ENCODE peak calls at places on chromosomes 12 and 14, in four cellular contexts. W, C, N and X are unnamed samples.
A peak's percentile ranks its signal among the peaks of the same experiment; 100 is the strongest.

GRCh38 chr12:19183121-19183838 is 53.7 kb downstream of the PLEKHA5 start:
- DNase-seq in W (no peak), C (no peak), N (no peak), X (no peak)

GRCh38 chr14:36702484-36702883 is 40.8 kb downstream of the PAX9 start:
- DNase-seq in W (no peak), C (no peak), N (no peak), X (no peak)

GRCh38 chr12:117231750-117232149 is 41.5 kb upstream of the FBXO21 start:
- DNase-seq in W (no peak), C (no peak), N (no peak), X (no peak)

GRCh38 chr12:7666595-7666994 is 887 bp upstream of the APOBEC1 start:
- DNase-seq in W (peak; percentile 56), C (no peak), N (no peak), X (no peak)

GRCh38 chr12:43277630-43278267 is 274.3 kb downstream of the ADAMTS20 start:
- DNase-seq in W (no peak), C (no peak), N (no peak), X (no peak)

GRCh38 chr12:54385251-54385914 is 850 bp upstream of the ZNF385A start:
- DNase-seq in W (no peak), C (no peak), N (no peak), X (no peak)

GRCh38 chr14:97177016-97177415 is 379.8 kb downstream of the VRK1 start:
- DNase-seq in W (no peak), C (no peak), N (no peak), X (no peak)

GRCh38 chr14:99726538-99727095 is 42.5 kb downstream of the CYP46A1 start:
- DNase-seq in W (peak; percentile 37), C (no peak), N (no peak), X (peak; percentile 7)

GRCh38 chr12:65495233-65495632 is 216.8 kb downstream of the MSRB3 start:
- DNase-seq in W (no peak), C (no peak), N (no peak), X (no peak)

GRCh38 chr12:46661161-46661845 is 164.5 kb downstream of the SLC38A4 start:
- DNase-seq in W (no peak), C (no peak), N (no peak), X (peak; percentile 42)

GRCh38 chr12:31740618-31741017 is 11.8 kb upstream of the AMN1 start:
- DNase-seq in W (no peak), C (no peak), N (no peak), X (no peak)

GRCh38 chr12:21585485-21585884 is 19.2 kb downstream of the GYS2 start:
- DNase-seq in W (no peak), C (no peak), N (no peak), X (no peak)

GRCh38 chr12:99605-100004 is 33.0 kb downstream of the IQSEC3 start:
- DNase-seq in W (no peak), C (no peak), N (no peak), X (no peak)

GRCh38 chr12:122190842-122191668 is 8.1 kb downstream of the LRRC43 start:
- DNase-seq in W (peak; percentile 89), C (no peak), N (no peak), X (peak; percentile 28)

GRCh38 chr12:111454311-111454710 is 48.6 kb downstream of the SH2B3 start:
- DNase-seq in W (no peak), C (no peak), N (no peak), X (no peak)

GRCh38 chr12:113918306-113918705 is 47.8 kb downstream of the RBM19 start:
- DNase-seq in W (no peak), C (no peak), N (no peak), X (no peak)

GRCh38 chr12:100741084-100741711 is 53.4 kb upstream of the ANO4 start:
- DNase-seq in W (peak; percentile 52), C (no peak), N (no peak), X (no peak)

GRCh38 chr14:70702154-70702553 is 60.4 kb downstream of the TTC9 start:
- DNase-seq in W (no peak), C (no peak), N (no peak), X (no peak)

GRCh38 chr14:50025776-50026175 is 90.6 kb downstream of the VCPKMT start:
- DNase-seq in W (no peak), C (no peak), N (peak; percentile 31), X (no peak)

GRCh38 chr12:132872975-132873421 is 14.4 kb downstream of the CHFR start:
- DNase-seq in W (peak; percentile 57), C (no peak), N (no peak), X (no peak)

GRCh38 chr12:107783406-107784376 is 9.2 kb downstream of the ASCL4 start:
- DNase-seq in W (no peak), C (no peak), N (no peak), X (no peak)

GRCh38 chr14:71586131-71586893 is 345.9 kb upstream of the RGS6 start:
- DNase-seq in W (no peak), C (no peak), N (peak; percentile 45), X (peak; percentile 25)

GRCh38 chr14:36478782-36479181 is 41.2 kb downstream of the NKX2-1 start:
- DNase-seq in W (no peak), C (no peak), N (no peak), X (no peak)

GRCh38 chr14:103869406-103870143 is 22.2 kb upstream of the PPP1R13B start:
- DNase-seq in W (no peak), C (no peak), N (no peak), X (no peak)

GRCh38 chr12:105214670-105215375 is 21.2 kb downstream of the APPL2 start:
- DNase-seq in W (peak; percentile 93), C (no peak), N (no peak), X (no peak)

GRCh38 chr14:72546359-72547035 is 347.4 kb downstream of the DPF3 start:
- DNase-seq in W (no peak), C (no peak), N (no peak), X (no peak)

GRCh38 chr12:121949643-121950397 is 31.4 kb downstream of the CFAP251 start:
- DNase-seq in W (no peak), C (no peak), N (no peak), X (no peak)

GRCh38 chr14:69648480-69649414 is 37.4 kb downstream of the SUSD6 start:
- DNase-seq in W (no peak), C (no peak), N (no peak), X (peak; percentile 13)

GRCh38 chr12:113142173-113142885 is 6.8 kb upstream of the RASAL1 start:
- DNase-seq in W (peak; percentile 56), C (no peak), N (no peak), X (peak; percentile 90)

GRCh38 chr14:75259510-75259855 is 19.1 kb upstream of the FOS start:
- DNase-seq in W (no peak), C (no peak), N (no peak), X (no peak)

GRCh38 chr12:83321971-83322370 is 635.3 kb downstream of the TMTC2 start:
- DNase-seq in W (no peak), C (no peak), N (no peak), X (no peak)

GRCh38 chr14:72699852-72700257 is 194.0 kb downstream of the DPF3 start:
- DNase-seq in W (no peak), C (no peak), N (no peak), X (no peak)

GRCh38 chr14:51942971-51943370 is 46.4 kb upstream of the RTRAF start:
- DNase-seq in W (no peak), C (no peak), N (no peak), X (no peak)

GRCh38 chr14:94025720-94026119 is 420 bp upstream of the OTUB2 start:
- DNase-seq in W (no peak), C (no peak), N (no peak), X (no peak)

GRCh38 chr12:38691164-38691563 is 214.2 kb downstream of the CPNE8 start:
- DNase-seq in W (no peak), C (no peak), N (no peak), X (no peak)

GRCh38 chr12:29380536-29381523 is at the start of gene ERGIC2:
- DNase-seq in W (peak; percentile 96), C (peak; percentile 81), N (peak; percentile 90), X (peak; percentile 95)
- TF ChIP-seq POLR2A in W (peak; percentile 70), C (no peak), N (peak; percentile 65), X (no peak)

GRCh38 chr14:102317564-102318248 is 1.8 kb upstream of the ZNF839 start:
- DNase-seq in W (peak; percentile 66), C (no peak), N (no peak), X (no peak)
- TF ChIP-seq POLR2A in W (no peak), C (no peak), N (no peak), X (no peak)

GRCh38 chr12:53193953-53194716 is 12.9 kb downstream of the ITGB7 start:
- DNase-seq in W (peak; percentile 41), C (no peak), N (no peak), X (no peak)

GRCh38 chr12:53194973-53195372 is 12.1 kb downstream of the ITGB7 start:
- DNase-seq in W (no peak), C (no peak), N (no peak), X (peak; percentile 6)

GRCh38 chr12:53196486-53196885 is 10.6 kb downstream of the ITGB7 start:
- DNase-seq in W (peak; percentile 47), C (no peak), N (no peak), X (no peak)

GRCh38 chr12:53197011-53197640 is 9.9 kb downstream of the ITGB7 start:
- DNase-seq in W (no peak), C (no peak), N (no peak), X (peak; percentile 79)

GRCh38 chr12:53195516-53196420 is 11.3 kb downstream of the ITGB7 start:
- DNase-seq in W (peak; percentile 41), C (no peak), N (no peak), X (peak; percentile 58)
- TF ChIP-seq POLR2A in W (no peak), C (no peak), N (no peak), X (no peak)

GRCh38 chr12:115354007-115354452 is 670.1 kb upstream of the TBX3 start:
- DNase-seq in W (peak; percentile 83), C (peak; percentile 36), N (peak; percentile 77), X (peak; percentile 89)
- TF ChIP-seq POLR2A in W (no peak), C (no peak), N (peak; percentile 33), X (no peak)

GRCh38 chr12:56127485-56127887 is 581 bp upstream of the ESYT1 start:
- DNase-seq in W (no peak), C (no peak), N (no peak), X (no peak)
- TF ChIP-seq POLR2A in W (no peak), C (no peak), N (no peak), X (no peak)